ENCODE peak calls at places on chromosome 20, in six cellular contexts. V, I, Y, R, F and D are unnamed samples.

GRCh38 chr20:6381887-6382286 is 259.1 kb upstream of the FERMT1 start:
- DNase-seq in R (no peak), V (peak; percentile 11), F (no peak), I (no peak), Y (peak; percentile 74), D (peak; percentile 8)

GRCh38 chr20:59690976-59691375 is 86.6 kb downstream of the PHACTR3 start:
- DNase-seq in V (no peak), R (no peak), Y (no peak), I (no peak), F (no peak), D (no peak)

GRCh38 chr20:34980543-34981213 is 25.0 kb downstream of the MYH7B start:
- DNase-seq in V (no peak), R (no peak), I (peak; percentile 53), F (peak; percentile 13), Y (no peak), D (no peak)

GRCh38 chr20:4925842-4926530 is 75.3 kb downstream of the SLC23A2 start:
- DNase-seq in V (peak; percentile 49), I (peak; percentile 53), F (peak; percentile 88), Y (no peak), R (peak; percentile 77), D (no peak)

GRCh38 chr20:57290178-57290484 is 23.7 kb upstream of the BMP7 start:
- DNase-seq in V (no peak), R (no peak), Y (no peak), F (no peak), I (no peak), D (no peak)

GRCh38 chr20:29497261-29497671 is 1760.2 kb upstream of the DEFB115 start:
- DNase-seq in Y (no peak), V (no peak), R (no peak), I (peak; percentile 11), F (peak; percentile 3), D (no peak)

GRCh38 chr20:46414608-46415007 is 8.2 kb upstream of the ELMO2 start:
- DNase-seq in F (no peak), V (no peak), R (no peak), Y (no peak), I (no peak), D (no peak)

GRCh38 chr20:58420798-58421496 is 31.9 kb downstream of the VAPB start:
- DNase-seq in I (no peak), R (no peak), Y (no peak), F (peak; percentile 81), V (peak; percentile 23), D (no peak)

GRCh38 chr20:46945465-46945864 is 50.8 kb downstream of the EYA2 start:
- DNase-seq in F (peak; percentile 34), V (no peak), R (no peak), Y (peak; percentile 1), I (no peak), D (no peak)

GRCh38 chr20:22684072-22684762 is 99.8 kb upstream of the FOXA2 start:
- DNase-seq in I (peak; percentile 48), Y (peak; percentile 77), V (peak; percentile 85), R (peak; percentile 78), F (peak; percentile 68), D (peak; percentile 82)

GRCh38 chr20:22682381-22682780 is 98.0 kb upstream of the FOXA2 start:
- DNase-seq in I (no peak), Y (no peak), V (no peak), R (no peak), F (no peak), D (no peak)

GRCh38 chr20:22687676-22688360 is 103.4 kb upstream of the FOXA2 start:
- DNase-seq in R (no peak), F (no peak), Y (no peak), I (no peak), V (no peak), D (no peak)

GRCh38 chr20:22686097-22686496 is 101.7 kb upstream of the FOXA2 start:
- DNase-seq in F (peak; percentile 59), V (peak; percentile 83), Y (peak; percentile 51), R (peak; percentile 61), I (peak; percentile 50), D (peak; percentile 47)

GRCh38 chr20:22684763-22685443 is 100.5 kb upstream of the FOXA2 start:
- DNase-seq in R (no peak), V (peak; percentile 50), F (peak; percentile 6), I (no peak), Y (no peak), D (peak; percentile 47)
- TF ChIP-seq CTCF in R (no peak), V (peak; percentile 36), F (no peak), I (no peak), Y (no peak), D (no peak)

DNA sequence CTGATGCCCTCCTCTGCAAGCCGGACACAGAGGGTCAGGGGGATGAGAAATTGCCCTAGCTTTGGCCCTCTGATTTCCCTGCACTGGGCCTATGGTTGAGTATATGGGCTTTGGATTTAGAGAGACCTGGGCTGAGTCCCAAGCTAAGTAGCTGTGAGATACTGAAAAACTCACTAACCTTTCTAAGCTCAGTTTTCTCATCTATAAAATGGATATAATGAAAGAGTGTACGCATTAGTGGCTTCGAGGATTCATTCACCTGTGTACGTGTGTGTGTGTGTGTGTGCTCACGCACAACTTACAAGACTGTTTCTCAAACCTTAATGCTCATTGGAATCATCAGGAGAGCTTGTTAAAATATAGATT is 12.7 kb upstream of the RBPJL start:
- DNase-seq in Y (no peak), R (no peak), F (no peak), I (no peak), V (no peak), D (no peak)
- TF ChIP-seq CTCF in Y (no peak), R (no peak), F (no peak), I (peak; percentile 5), V (no peak), D (peak; percentile 66)

GRCh38 chr20:13874269-13875158 is 89.7 kb downstream of the NDUFAF5 start:
- DNase-seq in Y (no peak), I (no peak), F (no peak), V (no peak), R (no peak), D (no peak)

GRCh38 chr20:13865825-13866351 is 81.1 kb downstream of the NDUFAF5 start:
- DNase-seq in I (no peak), V (no peak), F (peak; percentile 82), Y (no peak), R (no peak), D (no peak)

GRCh38 chr20:13868331-13868730 is 83.5 kb downstream of the NDUFAF5 start:
- DNase-seq in R (no peak), I (no peak), Y (no peak), V (peak; percentile 11), F (peak; percentile 83), D (no peak)

GRCh38 chr20:13873814-13874213 is 89.0 kb downstream of the NDUFAF5 start:
- DNase-seq in R (no peak), V (no peak), Y (no peak), I (no peak), F (no peak), D (no peak)

DNA sequence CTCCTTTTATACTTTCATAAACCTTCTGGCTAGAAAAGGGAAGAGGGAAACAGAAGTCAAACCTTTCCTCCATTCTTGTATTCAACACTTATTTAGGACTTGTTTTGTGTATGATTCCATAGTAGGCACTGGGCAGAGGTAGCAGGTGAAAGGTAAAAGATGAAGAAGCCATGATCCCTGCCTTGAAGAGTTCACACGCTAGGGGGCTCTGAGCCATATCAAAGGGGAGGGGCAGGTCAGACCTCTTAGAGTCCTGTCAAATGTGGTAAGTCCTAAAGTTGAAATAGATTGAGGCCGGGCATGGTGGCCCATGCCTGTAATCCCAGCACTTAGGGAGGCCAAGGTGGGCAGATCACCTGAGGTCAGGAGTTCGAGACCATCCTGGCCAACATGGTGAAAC is 85.5 kb downstream of the NDUFAF5 start:
- DNase-seq in R (no peak), F (no peak), I (no peak), Y (no peak), V (no peak), D (no peak)
- TF ChIP-seq CTCF in R (no peak), F (no peak), I (no peak), Y (no peak), V (no peak), D (no peak)

GRCh38 chr20:41638459-41638858 is 20.3 kb upstream of the CHD6 start:
- DNase-seq in I (no peak), R (no peak), F (no peak), Y (no peak), V (no peak), D (no peak)
- TF ChIP-seq CTCF in I (no peak), R (no peak), F (no peak), Y (no peak), V (no peak), D (no peak)

GRCh38 chr20:16368645-16369292 is 204.5 kb downstream of the KIF16B start:
- DNase-seq in F (peak; percentile 57), Y (no peak), V (peak; percentile 69), R (no peak), I (no peak), D (no peak)
- TF ChIP-seq CTCF in F (no peak), Y (no peak), V (no peak), R (no peak), I (no peak), D (no peak)

GRCh38 chr20:9359561-9360308 is 154.7 kb upstream of the LAMP5 start:
- DNase-seq in V (peak; percentile 77), Y (peak; percentile 50), F (peak; percentile 78), R (peak; percentile 38), I (peak; percentile 24), D (peak; percentile 35)

GRCh38 chr20:9363673-9364072 is 150.7 kb upstream of the LAMP5 start:
- DNase-seq in V (no peak), R (no peak), F (no peak), I (no peak), Y (no peak), D (no peak)

GRCh38 chr20:9354579-9354978 is 159.8 kb upstream of the LAMP5 start:
- DNase-seq in Y (no peak), V (no peak), R (no peak), F (no peak), I (no peak), D (no peak)

GRCh38 chr20:9360427-9360826 is 154.0 kb upstream of the LAMP5 start:
- DNase-seq in R (no peak), V (no peak), I (no peak), Y (no peak), F (peak; percentile 10), D (no peak)
- TF ChIP-seq CTCF in R (no peak), V (no peak), I (no peak), Y (no peak), F (no peak), D (no peak)

GRCh38 chr20:362271-363254 is 15.7 kb downstream of the NRSN2 start:
- DNase-seq in F (peak; percentile 77), V (peak; percentile 98), Y (no peak), R (peak; percentile 88), I (peak; percentile 85), D (no peak)
- TF ChIP-seq CTCF in F (peak; percentile 34), V (peak; percentile 66), Y (peak; percentile 61), R (no peak), I (peak; percentile 48), D (no peak)

GRCh38 chr20:43676368-43676767 is 9.5 kb downstream of the MYBL2 start:
- DNase-seq in Y (no peak), F (no peak), R (no peak), I (no peak), V (no peak), D (no peak)

GRCh38 chr20:43681991-43682410 is 15.1 kb downstream of the MYBL2 start:
- DNase-seq in R (no peak), F (no peak), Y (no peak), V (no peak), I (no peak), D (no peak)

GRCh38 chr20:43682446-43682845 is 15.5 kb downstream of the MYBL2 start:
- DNase-seq in V (no peak), Y (no peak), F (no peak), I (no peak), R (no peak), D (no peak)

GRCh38 chr20:43680976-43681375 is 14.1 kb downstream of the MYBL2 start:
- DNase-seq in I (no peak), Y (no peak), V (no peak), R (no peak), F (peak; percentile 66), D (no peak)

GRCh38 chr20:43681468-43681942 is 14.6 kb downstream of the MYBL2 start:
- DNase-seq in Y (peak; percentile 30), R (no peak), V (no peak), F (no peak), I (peak; percentile 33), D (no peak)
- TF ChIP-seq CTCF in Y (no peak), R (no peak), V (no peak), F (peak; percentile 18), I (no peak), D (no peak)